ENCODE peak calls at places on chromosomes 11 and 22, in eight cellular contexts. O is epithelial cell of proximal tubule; J is cardiac fibroblast; Z is CD8-positive, alpha-beta T cell; N is CD4-positive, alpha-beta T cell; Q is K562; T is upper lobe of right lung; R is mammary epithelial cell. K is an unnamed sample.

GRCh38 chr11:124098142-124098541 is 17.1 kb upstream of the VWA5A start:
- DNase-seq in Q (no peak), Z (no peak), N (no peak), T (no peak), R (no peak), O (no peak), J (no peak), K (no peak)

GRCh38 chr11:26442131-26442530 is 110.2 kb downstream of the ANO3 start:
- DNase-seq in Q (no peak), J (peak; percentile 49), O (no peak), R (no peak), Z (no peak), T (no peak), N (no peak), K (no peak)

GRCh38 chr11:114359342-114359741 is 41.0 kb downstream of the C11orf71 start:
- DNase-seq in Q (no peak), N (no peak), T (no peak), R (no peak), J (peak; percentile 13), Z (no peak), O (no peak), K (no peak)

GRCh38 chr11:46896719-46897406 is 21.5 kb downstream of the LRP4 start:
- DNase-seq in N (no peak), T (no peak), R (peak; percentile 44), O (no peak), J (peak; percentile 44), Z (no peak), Q (no peak), K (peak; percentile 63)

GRCh38 chr11:69598147-69598546 is 42.8 kb upstream of the CCND1 start:
- DNase-seq in Q (no peak), O (no peak), J (peak; percentile 13), T (no peak), N (no peak), Z (no peak), R (no peak), K (no peak)

GRCh38 chr11:73969991-73970800 is 12.4 kb downstream of the UCP2 start:
- DNase-seq in N (no peak), J (no peak), T (no peak), O (no peak), R (no peak), Q (peak; percentile 31), Z (peak; percentile 44), K (no peak)

GRCh38 chr11:66347425-66348276 is at the start of gene B4GAT1:
- DNase-seq in Q (peak; percentile 90), T (peak; percentile 88), O (peak; percentile 61), J (peak; percentile 93), N (peak; percentile 77), R (peak; percentile 88), Z (peak; percentile 74), K (peak; percentile 90)

GRCh38 chr11:35237860-35238715 is 99.1 kb downstream of the CD44 start:
- DNase-seq in O (no peak), J (peak; percentile 40), Z (peak; percentile 29), R (no peak), Q (peak; percentile 59), T (no peak), N (no peak), K (peak; percentile 54)

GRCh38 chr11:7571640-7572000 is 57.8 kb downstream of the PPFIBP2 start:
- DNase-seq in T (peak; percentile 76), R (peak; percentile 56), J (peak; percentile 79), Z (no peak), Q (peak; percentile 69), O (no peak), N (no peak), K (peak; percentile 32)

GRCh38 chr22:27483095-27483798 is 318.3 kb downstream of the MN1 start:
- DNase-seq in R (no peak), J (no peak), Q (no peak), N (no peak), O (no peak), T (no peak), Z (no peak), K (no peak)

GRCh38 chr11:128775513-128775912 is 81.6 kb downstream of the FLI1 start:
- DNase-seq in J (peak; percentile 65), Q (no peak), Z (no peak), O (no peak), N (no peak), R (no peak), T (no peak), K (no peak)

GRCh38 chr11:11148104-11148509 is 204.9 kb downstream of the CSNK2A3 start:
- DNase-seq in Q (no peak), R (peak; percentile 65), T (peak; percentile 77), Z (no peak), N (peak; percentile 27), J (peak; percentile 93), O (peak; percentile 33), K (no peak)

GRCh38 chr22:23065069-23065451 is 5.3 kb upstream of the GNAZ start:
- DNase-seq in N (no peak), Z (no peak), J (no peak), T (peak; percentile 28), Q (no peak), O (no peak), R (no peak), K (no peak)

GRCh38 chr11:70650075-70650909 is 252.0 kb downstream of the CTTN start:
- DNase-seq in T (peak; percentile 71), N (no peak), J (peak; percentile 77), O (no peak), R (peak; percentile 57), Z (peak; percentile 4), Q (peak; percentile 69), K (peak; percentile 74)

GRCh38 chr11:128251140-128251539 is 336.2 kb downstream of the ETS1 start:
- DNase-seq in J (peak; percentile 57), Q (no peak), O (no peak), R (peak; percentile 57), N (no peak), Z (no peak), T (no peak), K (no peak)

GRCh38 chr11:133966924-133967598 is 10.3 kb upstream of the IGSF9B start:
- DNase-seq in N (peak; percentile 54), O (no peak), T (no peak), R (no peak), J (no peak), Z (peak; percentile 72), Q (peak; percentile 46), K (no peak)
- TF ChIP-seq CTCF in N (peak; percentile 66), O (no peak), T (peak; percentile 34), R (peak; percentile 47), J (no peak), Z (peak; percentile 65), Q (peak; percentile 33), K (no peak)

GRCh38 chr22:39530136-39530535 is 2.4 kb downstream of the RPS19BP1 start:
- DNase-seq in R (no peak), J (no peak), Q (no peak), T (no peak), N (no peak), Z (no peak), O (no peak), K (no peak)

GRCh38 chr22:39532215-39533071 is at the start of gene RPS19BP1:
- DNase-seq in Z (peak; percentile 99), Q (peak; percentile 84), R (peak; percentile 100), T (peak; percentile 99), O (peak; percentile 96), J (peak; percentile 100), N (peak; percentile 99), K (peak; percentile 97)

GRCh38 chr22:39528681-39529486 is 3.7 kb downstream of the RPS19BP1 start:
- DNase-seq in O (no peak), Q (peak; percentile 54), T (peak; percentile 95), N (peak; percentile 93), J (peak; percentile 96), R (peak; percentile 85), Z (peak; percentile 86), K (peak; percentile 86)

GRCh38 chr22:39529487-39529851 is 3.1 kb downstream of the RPS19BP1 start:
- DNase-seq in Q (no peak), T (no peak), R (no peak), J (no peak), O (no peak), N (no peak), Z (no peak), K (no peak)

GRCh38 chr22:39530692-39531331 is 1.7 kb downstream of the RPS19BP1 start:
- DNase-seq in R (no peak), O (no peak), Q (peak; percentile 51), Z (no peak), J (peak; percentile 67), N (no peak), T (no peak), K (no peak)
- TF ChIP-seq CTCF in R (peak; percentile 25), O (peak; percentile 40), Q (peak; percentile 51), Z (no peak), J (peak; percentile 22), N (no peak), T (no peak), K (peak; percentile 1)

GRCh38 chr11:62984451-62984991 is at the start of gene SLC22A6:
- DNase-seq in Z (no peak), Q (no peak), J (no peak), R (no peak), T (no peak), O (no peak), N (no peak), K (no peak)
- TF ChIP-seq CTCF in Z (no peak), Q (no peak), J (no peak), R (no peak), T (no peak), O (no peak), N (no peak), K (no peak)

GRCh38 chr11:129895126-129896041 is at the start of gene NFRKB:
- DNase-seq in Z (peak; percentile 87), T (peak; percentile 94), N (peak; percentile 90), Q (peak; percentile 98), J (peak; percentile 73), R (peak; percentile 76), O (no peak), K (peak; percentile 99)
- TF ChIP-seq CTCF in Z (no peak), T (no peak), N (no peak), Q (no peak), J (no peak), R (no peak), O (no peak), K (no peak)

GRCh38 chr11:41497974-41498373 is 38.5 kb upstream of the LRRC4C start:
- DNase-seq in N (no peak), R (no peak), O (no peak), J (peak; percentile 13), T (no peak), Z (no peak), Q (no peak), K (no peak)

GRCh38 chr11:41494716-41495115 is 35.3 kb upstream of the LRRC4C start:
- DNase-seq in R (no peak), T (no peak), Q (no peak), O (no peak), N (no peak), Z (no peak), J (no peak), K (no peak)

GRCh38 chr11:41499429-41499828 is 40.0 kb upstream of the LRRC4C start:
- DNase-seq in J (no peak), Q (no peak), O (no peak), R (no peak), N (no peak), T (no peak), Z (no peak), K (no peak)

DNA sequence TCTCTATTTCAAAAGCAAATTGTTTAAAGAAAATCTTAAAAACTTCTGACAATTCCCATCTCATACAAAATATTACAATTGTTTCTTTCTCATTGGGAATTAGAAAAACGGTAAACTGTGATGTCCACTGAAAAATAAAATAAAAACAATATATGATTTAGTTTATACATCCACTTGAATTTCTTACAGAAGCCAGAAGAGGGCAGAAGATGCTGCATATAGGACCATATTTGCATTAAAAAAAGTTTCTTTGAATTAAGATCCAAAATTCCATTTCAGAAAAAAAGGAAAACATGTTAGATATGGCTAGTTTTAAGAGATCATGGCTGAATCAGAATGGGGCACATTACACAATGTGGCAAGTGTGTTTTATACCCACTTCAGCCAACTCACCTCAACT is 39.3 kb upstream of the LRRC4C start:
- DNase-seq in R (no peak), O (no peak), T (no peak), Q (no peak), Z (no peak), J (peak; percentile 50), N (no peak), K (no peak)
- TF ChIP-seq CTCF in R (peak; percentile 51), O (peak; percentile 46), T (peak; percentile 10), Q (no peak), Z (no peak), J (peak; percentile 37), N (no peak), K (no peak)

K was measured in GM20000.